ENCODE peak calls at places on chromosomes 16 and 17, in four cellular contexts. J, K, P and N are unnamed samples.

GRCh38 chr17:60087882-60088669 is 9.4 kb upstream of the HEATR6 start:
- DNase-seq in J (peak; percentile 76), K (no peak), P (no peak), N (peak; percentile 95)

GRCh38 chr17:10135539-10136257 is 62.7 kb downstream of the GAS7 start:
- DNase-seq in J (peak; percentile 46), K (no peak), P (peak; percentile 70), N (no peak)

GRCh38 chr17:60127068-60128064 is 22.4 kb upstream of the CA4 start:
- DNase-seq in P (no peak), J (no peak), K (no peak), N (no peak)

GRCh38 chr17:15171433-15172047 is 93.6 kb downstream of the PMP22 start:
- DNase-seq in K (no peak), P (peak; percentile 72), J (peak; percentile 74), N (peak; percentile 80)

GRCh38 chr17:19904924-19905323 is 37.2 kb upstream of the ULK2 start:
- DNase-seq in P (no peak), J (no peak), K (no peak), N (no peak)

GRCh38 chr16:30896890-30897730 is 696 bp downstream of the CTF1 start:
- DNase-seq in P (peak; percentile 96), J (peak; percentile 90), K (peak; percentile 97), N (peak; percentile 83)

GRCh38 chr16:20612551-20613470 is 36.6 kb upstream of the ACSM2B start:
- DNase-seq in K (peak; percentile 89), P (peak; percentile 55), J (no peak), N (no peak)

GRCh38 chr16:14529010-14529669 is 100.9 kb downstream of the PARN start:
- DNase-seq in J (peak; percentile 96), K (peak; percentile 83), P (peak; percentile 87), N (peak; percentile 93)

GRCh38 chr16:15754821-15755534 is 101.8 kb downstream of the MYH11 start:
- DNase-seq in K (no peak), P (no peak), J (no peak), N (no peak)

GRCh38 chr16:3012828-3013420 is at the start of gene CLDN9:
- DNase-seq in P (no peak), J (no peak), K (no peak), N (no peak)

GRCh38 chr17:64341181-64341580 is 49.5 kb downstream of the PECAM1 start:
- DNase-seq in P (no peak), J (no peak), K (no peak), N (no peak)

GRCh38 chr16:89047331-89048086 is 46.1 kb upstream of the ACSF3 start:
- DNase-seq in P (peak; percentile 28), J (no peak), K (no peak), N (no peak)

GRCh38 chr17:8110456-8110804 is 7.9 kb downstream of the ALOXE3 start:
- DNase-seq in J (no peak), P (no peak), K (no peak), N (no peak)

GRCh38 chr17:17152385-17152784 is 53.7 kb downstream of the PLD6 start:
- DNase-seq in J (no peak), P (peak; percentile 70), K (no peak), N (no peak)

GRCh38 chr17:32566303-32566702 is 79.5 kb downstream of the CDK5R1 start:
- DNase-seq in P (no peak), K (no peak), J (no peak), N (no peak)

GRCh38 chr17:6163632-6164319 is 93.6 kb downstream of the WSCD1 start:
- DNase-seq in J (no peak), K (no peak), P (no peak), N (peak; percentile 80)

GRCh38 chr17:80838381-80839345 is 153.0 kb upstream of the CHMP6 start:
- DNase-seq in J (no peak), K (no peak), P (peak; percentile 50), N (no peak)

GRCh38 chr17:16027708-16028584 is 28.3 kb downstream of the TTC19 start:
- DNase-seq in J (peak; percentile 91), K (no peak), P (no peak), N (peak; percentile 93)

GRCh38 chr17:47267354-47267828 is 13.8 kb downstream of the ITGB3 start:
- DNase-seq in K (no peak), J (peak; percentile 71), P (no peak), N (peak; percentile 41)

GRCh38 chr16:8271344-8271743 is 319.0 kb downstream of the TMEM114 start:
- DNase-seq in J (no peak), P (no peak), K (no peak), N (no peak)

GRCh38 chr16:83887088-83887487 is 11.8 kb upstream of the MLYCD start:
- DNase-seq in P (no peak), J (peak; percentile 17), K (no peak), N (peak; percentile 10)
- TF ChIP-seq CTCF in P (no peak), J (peak; percentile 13), K (no peak), N (peak; percentile 20)

GRCh38 chr17:37406635-37407455 is at the start of the genes ACACA and TADA2A:
- DNase-seq in P (peak; percentile 92), K (peak; percentile 89), J (peak; percentile 80), N (peak; percentile 81)
- TF ChIP-seq CTCF in P (no peak), K (no peak), J (no peak), N (no peak)

GRCh38 chr17:62692721-62693431 is 65.4 kb downstream of the MRC2 start:
- DNase-seq in P (peak; percentile 64), J (peak; percentile 52), K (no peak), N (no peak)
- TF ChIP-seq CTCF in P (no peak), J (peak; percentile 62), K (no peak), N (peak; percentile 17)

GRCh38 chr17:35242158-35242804 is 591 bp upstream of the SLFN5 start:
- DNase-seq in K (peak; percentile 75), P (peak; percentile 82), J (peak; percentile 39), N (peak; percentile 93)
- TF ChIP-seq CTCF in K (no peak), P (peak; percentile 37), J (peak; percentile 14), N (peak; percentile 18)